ENCODE peak calls at places on chromosome 19, in ten cellular contexts. E is AG10803, D is GM23338, N is neural progenitor cell, I is Peyer's patch, L is tibial nerve, Z is neural crest cell, R is tibial artery, Y is choroid plexus epithelial cell, H is sigmoid colon. S is an unnamed sample.

GRCh38 chr19:46126086-46126485 is 1.6 kb upstream of the IGFL3 start:
- DNase-seq in L (no peak), H (no peak), Y (no peak), E (peak), Z (no peak), R (no peak), D (no peak), N (no peak), I (no peak), S (no peak)

GRCh38 chr19:4977299-4978174 is 8.6 kb downstream of the KDM4B start:
- DNase-seq in Y (peak), I (no peak), H (peak), D (no peak), L (peak), R (no peak), E (peak), Z (no peak), N (no peak), S (peak)

GRCh38 chr19:31377736-31378135 is 28.5 kb upstream of the TSHZ3 start:
- DNase-seq in N (no peak), E (no peak), D (no peak), Y (no peak), I (no peak), L (no peak), R (no peak), Z (no peak), H (no peak), S (no peak)

GRCh38 chr19:12642506-12642905 is 24.0 kb downstream of the MAN2B1 start:
- DNase-seq in E (no peak), H (no peak), I (no peak), Z (no peak), N (no peak), R (no peak), L (no peak), Y (no peak), D (no peak), S (no peak)

GRCh38 chr19:52946322-52947310 is 16.1 kb downstream of the ZNF816 start:
- DNase-seq in D (peak), Y (peak), E (no peak), N (peak), I (peak), R (no peak), Z (peak), H (peak), L (no peak), S (peak)

GRCh38 chr19:43765109-43765876 is 10.5 kb upstream of the SMG9 start:
- DNase-seq in Z (no peak), I (peak), R (peak), H (peak), L (peak), N (no peak), D (no peak), E (peak), Y (peak), S (peak)

GRCh38 chr19:56538254-56538760 is 441 bp upstream of the ZFP28 start:
- DNase-seq in E (peak), N (peak), L (peak), Z (peak), R (peak), Y (peak), H (peak), D (peak), I (peak), S (peak)

GRCh38 chr19:34096020-34096915 is 76.0 kb upstream of the LSM14A start:
- DNase-seq in Z (no peak), L (no peak), Y (peak), N (peak), E (peak), I (no peak), H (no peak), R (no peak), D (peak), S (no peak)

GRCh38 chr19:13668964-13669363 is 95.4 kb upstream of the MRI1 start:
- DNase-seq in N (no peak), L (no peak), I (no peak), R (no peak), Z (no peak), Y (no peak), E (no peak), H (no peak), D (no peak), S (no peak)

DNA sequence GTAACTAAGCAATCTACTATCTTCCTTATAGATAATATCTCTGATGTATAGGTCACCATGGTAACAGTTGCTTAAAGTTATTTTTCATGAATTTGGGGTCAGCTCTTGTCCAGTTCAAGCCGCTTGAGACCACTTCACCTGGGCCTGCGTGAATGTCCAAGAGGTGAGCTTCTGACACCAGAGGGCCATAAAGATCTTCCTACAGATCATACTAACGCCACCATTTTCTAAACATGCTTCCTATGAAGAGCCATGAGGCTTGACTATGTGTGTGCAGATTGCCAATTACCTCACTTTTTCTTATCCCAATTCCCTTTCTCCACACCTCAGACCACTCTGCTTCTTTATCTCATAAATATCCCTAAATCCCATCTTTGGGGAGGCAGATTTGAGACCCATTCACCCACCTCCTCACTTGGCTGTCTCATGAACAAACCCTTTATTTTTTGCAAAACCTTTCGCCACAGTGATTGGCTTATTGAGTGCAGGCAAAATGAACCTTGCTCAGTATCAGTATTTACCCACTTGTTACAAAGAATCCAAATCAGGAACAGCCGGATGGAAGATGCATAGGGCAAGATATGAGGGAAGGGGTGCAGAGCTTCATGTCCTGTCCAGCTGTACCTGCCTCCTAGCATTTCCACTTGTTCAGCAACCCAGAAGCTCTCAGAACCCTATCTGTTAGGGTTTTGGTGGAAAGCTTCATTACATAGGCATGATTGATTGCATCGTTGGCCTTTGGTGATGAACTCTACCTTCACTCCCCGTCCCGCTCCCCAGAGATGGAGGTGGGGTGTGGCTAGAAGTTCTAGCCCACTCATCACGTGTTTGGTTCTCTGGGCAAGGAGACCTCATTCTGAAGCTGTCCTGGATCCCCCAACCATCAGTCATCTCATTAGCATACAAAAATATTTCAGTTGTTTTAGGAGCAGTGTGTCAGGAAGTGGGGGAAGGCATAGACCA is 34.2 kb downstream of the FAM187B start:
- DNase-seq in Z (no peak), I (no peak), D (no peak), E (no peak), L (no peak), Y (no peak), H (no peak), R (no peak), N (no peak), S (no peak)
- TF ChIP-seq CTCF in Z (no peak), I (no peak), D (peak), E (no peak), L (no peak), Y (no peak), H (no peak), R (no peak), N (no peak), S (no peak)

GRCh38 chr19:9786342-9786741 is 17.8 kb upstream of the ZNF846 start:
- DNase-seq in N (no peak), Y (no peak), D (peak), L (no peak), Z (no peak), E (no peak), I (no peak), R (no peak), H (no peak), S (no peak)
- TF ChIP-seq CTCF in N (no peak), Y (no peak), D (no peak), L (no peak), Z (no peak), E (no peak), I (no peak), R (no peak), H (no peak), S (no peak)

GRCh38 chr19:10517361-10517759 is at the start of gene S1PR5:
- DNase-seq in N (peak), Z (no peak), I (no peak), D (peak), R (no peak), H (no peak), Y (no peak), E (no peak), L (no peak), S (no peak)

GRCh38 chr19:10516671-10517286 is 468 bp downstream of the S1PR5 start:
- DNase-seq in I (no peak), H (no peak), D (peak), L (no peak), R (no peak), Z (no peak), Y (no peak), N (no peak), E (peak), S (no peak)

GRCh38 chr19:10513223-10513622 is 4.0 kb downstream of the S1PR5 start:
- DNase-seq in R (no peak), Y (no peak), D (no peak), Z (no peak), H (no peak), I (no peak), N (no peak), E (no peak), L (no peak), S (no peak)

GRCh38 chr19:10516064-10516385 is 1.2 kb downstream of the S1PR5 start:
- DNase-seq in L (no peak), R (no peak), Y (no peak), D (no peak), N (no peak), Z (no peak), E (no peak), H (no peak), I (no peak), S (no peak)

GRCh38 chr19:10514211-10515145 is 2.8 kb downstream of the S1PR5 start:
- DNase-seq in Y (no peak), H (no peak), L (no peak), Z (no peak), R (no peak), D (peak), E (no peak), N (peak), I (no peak), S (no peak)
- TF ChIP-seq CTCF in Y (no peak), H (no peak), L (no peak), Z (no peak), R (no peak), D (peak), E (no peak), N (peak), I (no peak), S (no peak)

GRCh38 chr19:54882758-54883157 is 8.7 kb downstream of the FCAR start:
- DNase-seq in Y (peak), R (no peak), D (no peak), I (no peak), H (no peak), E (no peak), L (no peak), Z (no peak), N (no peak), S (no peak)
- TF ChIP-seq CTCF in Y (no peak), R (no peak), D (peak), I (no peak), H (no peak), E (no peak), L (no peak), Z (no peak), N (peak), S (no peak)

GRCh38 chr19:48560095-48560530 is 8.1 kb downstream of the SULT2B1 start:
- DNase-seq in Y (no peak), L (no peak), I (no peak), R (no peak), D (peak), Z (no peak), H (no peak), E (no peak), N (peak), S (no peak)
- TF ChIP-seq CTCF in Y (peak), L (no peak), I (no peak), R (no peak), D (peak), Z (no peak), H (no peak), E (no peak), N (peak), S (no peak)

GRCh38 chr19:15252398-15253018 is 20.3 kb upstream of the EPHX3 start:
- DNase-seq in Y (peak), D (peak), H (no peak), E (peak), I (no peak), Z (peak), N (peak), L (no peak), R (peak), S (peak)
- TF ChIP-seq CTCF in Y (peak), D (peak), H (no peak), E (peak), I (peak), Z (peak), N (peak), L (peak), R (peak), S (no peak)

DNA sequence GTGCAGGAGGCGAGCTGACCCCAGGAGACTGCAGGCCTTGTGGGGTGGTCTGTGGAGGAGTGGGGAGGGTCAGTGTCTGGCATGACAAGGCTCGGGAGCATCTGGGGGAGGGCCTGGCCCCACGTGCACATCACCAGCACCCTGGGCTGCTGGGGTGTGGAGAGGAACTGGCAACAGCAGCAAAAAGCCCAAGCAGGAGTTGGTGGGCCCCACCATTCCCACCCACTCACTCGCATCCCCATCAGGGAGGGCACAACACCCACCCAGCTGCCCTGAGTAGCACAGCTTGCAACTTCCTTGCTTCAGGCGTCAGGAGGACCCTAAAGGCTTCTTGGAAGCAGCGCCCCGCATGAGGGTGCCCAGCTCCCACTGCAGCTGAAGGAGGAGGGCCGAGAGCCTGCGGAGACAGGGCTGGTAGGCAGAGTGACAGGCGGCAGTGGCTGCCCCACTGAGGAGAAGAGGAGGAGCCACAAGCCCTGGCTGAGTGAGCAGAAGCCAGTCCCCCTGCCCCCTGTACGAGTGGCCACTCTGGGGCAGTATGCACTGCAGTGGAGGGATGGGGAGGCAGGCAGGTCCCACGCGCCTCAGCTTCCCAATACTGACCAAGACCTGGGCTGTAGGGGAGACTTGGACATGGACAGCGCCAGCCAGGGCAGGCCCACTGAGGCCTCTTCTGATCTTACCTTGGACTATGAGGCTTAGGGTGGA is 26.5 kb downstream of the ELL start:
- DNase-seq in Y (no peak), L (no peak), R (no peak), Z (no peak), H (no peak), E (no peak), D (no peak), N (peak), I (no peak), S (no peak)
- TF ChIP-seq CTCF in Y (no peak), L (no peak), R (no peak), Z (no peak), H (no peak), E (no peak), D (no peak), N (peak), I (no peak), S (no peak)

DNA sequence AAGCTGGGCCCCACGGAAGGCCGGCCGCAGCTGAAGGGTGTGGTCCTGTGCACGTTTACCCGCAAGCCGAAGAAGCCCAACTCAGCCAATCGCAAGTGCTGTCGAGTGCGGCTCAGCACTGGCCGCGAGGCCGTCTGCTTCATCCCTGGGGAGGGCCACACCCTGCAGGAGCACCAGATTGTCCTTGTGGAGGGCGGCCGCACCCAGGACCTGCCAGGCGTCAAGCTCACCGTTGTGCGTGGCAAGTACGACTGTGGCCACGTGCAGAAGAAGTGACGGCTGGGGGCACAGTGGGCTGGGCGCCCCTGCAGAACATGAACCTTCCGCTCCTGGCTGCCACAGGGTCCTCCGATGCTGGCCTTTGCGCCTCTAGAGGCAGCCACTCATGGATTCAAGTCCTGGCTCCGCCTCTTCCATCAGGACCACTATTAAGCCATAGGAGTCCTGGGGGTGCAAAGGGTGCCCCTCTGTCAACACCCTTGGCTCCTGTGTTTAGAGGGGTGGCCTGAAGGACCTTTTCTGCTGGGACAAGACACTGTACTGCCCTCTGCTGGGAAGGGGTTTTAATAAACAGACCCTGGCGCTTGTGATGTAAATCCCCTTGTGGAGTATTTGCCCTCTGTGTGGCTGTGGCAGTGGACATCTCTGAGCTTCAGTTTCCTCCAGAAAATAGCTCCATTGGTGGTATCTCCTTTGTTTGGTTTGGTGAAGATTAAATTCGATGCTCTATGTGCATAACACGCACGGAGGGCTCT is 1.9 kb downstream of the MRPS12 start:
- DNase-seq in L (no peak), I (peak), D (peak), Z (peak), Y (peak), E (peak), N (peak), R (no peak), H (no peak), S (no peak)
- TF ChIP-seq CTCF in L (no peak), I (peak), D (peak), Z (peak), Y (peak), E (peak), N (peak), R (no peak), H (peak), S (no peak)

S was measured in uterus.